ENCODE peak calls at places on chromosome 3, in seven cellular contexts. Z is tibial nerve, B is stomach, Q is coronary artery, Y is SK-N-SH, K is adrenal gland, F is cardiac muscle cell. S is an unnamed sample.
A peak's percentile ranks its signal among the peaks of the same experiment; 100 is the strongest.

GRCh38 chr3:8937064-8938020 is 25.9 kb downstream of the RAD18 start:
- DNase-seq in Z (no peak), B (no peak), Q (no peak), Y (no peak), K (no peak), F (peak; percentile 85), S (no peak)

GRCh38 chr3:197801801-197802504 is 10.9 kb downstream of the LRCH3 start:
- DNase-seq in Z (no peak), B (no peak), Q (no peak), Y (no peak), K (peak; percentile 16), F (peak; percentile 62), S (peak; percentile 29)

GRCh38 chr3:39449796-39450195 is 17.7 kb upstream of the MOBP start:
- DNase-seq in Z (no peak), B (no peak), Q (no peak), Y (no peak), K (no peak), F (no peak), S (no peak)

GRCh38 chr3:37015631-37016030 is 22.3 kb downstream of the MLH1 start:
- DNase-seq in Z (no peak), B (no peak), Q (no peak), Y (no peak), K (no peak), F (no peak), S (no peak)

GRCh38 chr3:109109574-109109973 is 8.4 kb downstream of the MORC1 start:
- DNase-seq in Z (no peak), B (no peak), Q (no peak), Y (no peak), K (no peak), F (no peak), S (no peak)

GRCh38 chr3:104952587-104952986 is 414.1 kb upstream of the ALCAM start:
- DNase-seq in Z (no peak), B (peak; percentile 52), Q (no peak), Y (no peak), K (peak; percentile 10), F (peak; percentile 51), S (peak; percentile 70)

GRCh38 chr3:74906181-74906580 is 291.7 kb upstream of the CNTN3 start:
- DNase-seq in Z (no peak), B (no peak), Q (no peak), Y (no peak), K (no peak), F (no peak), S (no peak)

GRCh38 chr3:11145888-11146287 is 8.4 kb upstream of the HRH1 start:
- DNase-seq in Z (no peak), B (no peak), Q (no peak), Y (no peak), K (no peak), F (peak; percentile 70), S (no peak)

GRCh38 chr3:175605851-175606250 is 746.7 kb downstream of the NAALADL2 start:
- DNase-seq in Z (no peak), B (no peak), Q (no peak), Y (no peak), K (no peak), F (peak; percentile 10), S (no peak)

GRCh38 chr3:5122741-5123706 is 932 bp downstream of the ARL8B start:
- DNase-seq in Z (no peak), B (peak; percentile 36), Q (no peak), Y (peak; percentile 62), K (peak; percentile 58), F (peak; percentile 84), S (no peak)

GRCh38 chr3:122727766-122728165 is 47.1 kb downstream of the PARP14 start:
- DNase-seq in Z (no peak), B (no peak), Q (no peak), Y (peak; percentile 16), K (no peak), F (no peak), S (no peak)

GRCh38 chr3:53162672-53163458 is 1.9 kb downstream of the PRKCD start:
- DNase-seq in Z (no peak), B (peak; percentile 45), Q (no peak), Y (no peak), K (no peak), F (no peak), S (no peak)

GRCh38 chr3:186549497-186549896 is 5.3 kb upstream of the CRYGS start:
- DNase-seq in Z (no peak), B (no peak), Q (no peak), Y (no peak), K (no peak), F (no peak), S (no peak)

GRCh38 chr3:130539005-130539404 is 22.0 kb downstream of the COL6A6 start:
- DNase-seq in Z (no peak), B (peak; percentile 39), Q (no peak), Y (peak; percentile 68), K (peak; percentile 50), F (peak; percentile 67), S (peak; percentile 15)

GRCh38 chr3:10992017-10992945 is at the start of gene SLC6A1:
- DNase-seq in Z (no peak), B (no peak), Q (no peak), Y (peak; percentile 82), K (no peak), F (peak; percentile 15), S (no peak)

DNA sequence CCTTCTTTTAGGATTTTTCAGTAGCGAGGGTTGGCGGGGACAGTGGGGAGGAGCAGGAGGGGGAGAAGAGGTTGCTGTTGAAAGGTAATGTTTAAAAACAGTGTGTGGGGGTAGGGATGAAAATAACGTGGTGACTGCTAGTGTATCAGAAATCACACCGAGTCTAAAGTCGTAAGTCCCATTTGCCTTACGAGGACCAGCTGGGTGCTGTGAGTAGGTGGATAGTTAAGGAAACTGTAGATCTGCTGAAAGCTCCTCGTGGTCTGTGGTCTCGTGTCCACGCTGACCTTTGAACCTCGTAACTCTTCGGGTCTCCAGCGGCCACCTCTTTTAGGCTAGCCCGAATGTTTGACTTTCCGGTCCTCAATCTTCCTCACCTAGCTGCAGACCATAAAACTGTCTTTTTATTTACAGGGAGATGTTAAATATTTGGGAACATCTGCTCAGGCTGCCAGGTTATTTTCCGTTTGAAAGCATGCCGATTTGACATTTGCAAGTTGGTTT is 29.3 kb upstream of the ST3GAL6 start:
- DNase-seq in Z (no peak), B (no peak), Q (no peak), Y (peak; percentile 38), K (peak; percentile 5), F (peak; percentile 41), S (peak; percentile 59)
- H3K27ac ChIP-seq in Z (peak overlapping the region; percentile 91), B (peak overlapping the region; percentile 90), Q (peak overlapping the region; percentile 21), Y (peak overlapping the region; percentile 98), K (peak overlapping the region; percentile 85), F (peak overlapping the region; percentile 92), S (peak overlapping the region; percentile 63)

GRCh38 chr3:113286524-113286923 is 75.2 kb downstream of the BOC start:
- DNase-seq in Z (no peak), B (no peak), Q (no peak), Y (no peak), K (no peak), F (no peak), S (no peak)

GRCh38 chr3:113287111-113287817 is 75.9 kb downstream of the BOC start:
- DNase-seq in Z (no peak), B (no peak), Q (no peak), Y (no peak), K (peak; percentile 27), F (peak; percentile 54), S (no peak)

GRCh38 chr3:113285226-113285625 is 73.9 kb downstream of the BOC start:
- DNase-seq in Z (no peak), B (no peak), Q (no peak), Y (no peak), K (no peak), F (no peak), S (no peak)

GRCh38 chr3:113285741-113286140 is 74.4 kb downstream of the BOC start:
- DNase-seq in Z (no peak), B (no peak), Q (no peak), Y (no peak), K (no peak), F (no peak), S (no peak)

GRCh38 chr3:113287818-113288648 is 76.7 kb downstream of the BOC start:
- DNase-seq in Z (peak; percentile 52), B (no peak), Q (no peak), Y (peak; percentile 72), K (peak; percentile 71), F (peak; percentile 82), S (no peak)
- H3K27ac ChIP-seq in Z (no peak overlapping the region), B (peak overlapping the region; percentile 62), Q (no peak overlapping the region), Y (no peak overlapping the region), K (no peak overlapping the region), F (no peak overlapping the region), S (no peak overlapping the region)

GRCh38 chr3:136749106-136749505 is 3.1 kb downstream of the STAG1 start:
- DNase-seq in Z (no peak), B (no peak), Q (no peak), Y (no peak), K (no peak), F (no peak), S (no peak)
- H3K27ac ChIP-seq in Z (peak overlapping the region; percentile 99), B (peak overlapping the region; percentile 20), Q (peak overlapping the region; percentile 23), Y (no peak overlapping the region), K (peak overlapping the region; percentile 30), F (peak overlapping the region; percentile 38), S (peak overlapping the region; percentile 12)

GRCh38 chr3:182092662-182093262 is 381.0 kb downstream of the SOX2 start:
- DNase-seq in Z (no peak), B (no peak), Q (no peak), Y (no peak), K (no peak), F (no peak), S (no peak)
- H3K27ac ChIP-seq in Z (no peak overlapping the region), B (no peak overlapping the region), Q (no peak overlapping the region), Y (no peak overlapping the region), K (no peak overlapping the region), F (no peak overlapping the region), S (no peak overlapping the region)

DNA sequence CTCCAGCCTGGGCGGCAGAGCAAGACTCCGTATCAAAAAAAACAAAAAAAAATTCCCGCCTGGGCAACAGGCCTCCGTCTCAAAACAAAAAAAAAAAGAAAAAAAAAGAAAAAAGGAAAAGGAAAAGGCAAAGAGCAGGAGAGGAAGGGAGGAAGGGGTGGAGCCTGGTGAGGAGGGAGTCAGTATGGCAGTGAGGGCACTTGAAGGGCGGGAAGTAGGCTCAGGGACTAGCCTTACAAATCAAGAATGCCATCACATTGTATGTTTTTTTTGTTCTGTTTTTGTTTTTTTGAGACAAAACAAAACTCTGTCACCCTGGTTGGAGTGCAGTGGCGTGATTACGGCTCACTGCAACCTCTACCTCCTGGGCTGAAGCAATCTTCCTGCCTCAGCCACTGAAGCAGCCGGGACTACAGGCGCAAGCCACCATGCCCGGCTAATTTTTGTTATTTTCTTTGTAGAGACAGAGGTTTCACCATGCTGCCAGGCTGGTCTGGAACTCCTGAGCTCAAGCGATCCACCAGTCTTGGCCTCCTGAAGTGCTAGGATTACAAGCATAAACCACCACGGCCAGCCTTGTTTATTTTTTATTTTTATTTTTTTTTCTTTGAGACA is 10.4 kb upstream of the PIK3CB start:
- DNase-seq in Z (no peak), B (no peak), Q (no peak), Y (no peak), K (no peak), F (no peak), S (no peak)
- H3K27ac ChIP-seq in Z (no peak overlapping the region), B (no peak overlapping the region), Q (no peak overlapping the region), Y (no peak overlapping the region), K (no peak overlapping the region), F (no peak overlapping the region), S (no peak overlapping the region)

S was measured in upper lobe of left lung.